ENCODE peak calls at places on chromosomes 2 and 18, in seven cellular contexts. W is suprapubic skin, N is Peyer's patch, U is right lobe of liver, C is esophagus squamous epithelium, H is IMR-90, T is GM12878. Z is an unnamed sample. For H3K4me1, the result is how much of the 10 kb centered on the place peaks cover.

GRCh38 chr2:101831351-101831865 is 133.9 kb downstream of the MAP4K4 start:
- DNase-seq in W (no peak), N (peak), U (peak), C (no peak), H (peak), T (no peak), Z (peak)

GRCh38 chr18:58100154-58100553 is 56.1 kb downstream of the NEDD4L start:
- DNase-seq in W (no peak), N (no peak), U (no peak), C (no peak), H (no peak), T (peak), Z (no peak)

GRCh38 chr2:102313025-102313424 is 1.7 kb downstream of the IL1RL1 start:
- DNase-seq in W (no peak), N (no peak), U (no peak), C (no peak), H (peak), T (no peak), Z (no peak)

GRCh38 chr18:52343138-52343537 is 3.1 kb downstream of the DCC start:
- DNase-seq in W (no peak), N (no peak), U (no peak), C (no peak), H (peak), T (no peak), Z (no peak)

GRCh38 chr2:112031473-112031872 is 23.6 kb upstream of the TMEM87B start:
- DNase-seq in W (no peak), N (no peak), U (no peak), C (no peak), H (no peak), T (no peak), Z (peak)

GRCh38 chr2:95063401-95063958 is 38.0 kb downstream of the MAL start:
- DNase-seq in W (no peak), N (no peak), U (no peak), C (no peak), H (no peak), T (no peak), Z (no peak)

GRCh38 chr2:88709117-88709739 is 17.8 kb downstream of the RPIA start:
- DNase-seq in W (no peak), N (no peak), U (no peak), C (no peak), H (peak), T (no peak), Z (no peak)

GRCh38 chr2:121333834-121334558 is 49.0 kb upstream of the TFCP2L1 start:
- DNase-seq in W (peak), N (no peak), U (no peak), C (no peak), H (no peak), T (peak), Z (no peak)

GRCh38 chr2:241481687-241482086 is 26.7 kb downstream of the STK25 start:
- DNase-seq in W (no peak), N (no peak), U (no peak), C (no peak), H (no peak), T (no peak), Z (no peak)

GRCh38 chr2:25369876-25370275 is 28.2 kb upstream of the DNMT3A start:
- DNase-seq in W (peak), N (no peak), U (no peak), C (no peak), H (no peak), T (no peak), Z (peak)
- H3K4me1 ChIP-seq in W (under half), N (under half), U (under half), C (under half), H (under half), T (under half), Z (under half)

GRCh38 chr2:131488306-131489205 is 3.6 kb downstream of the MZT2A start:
- DNase-seq in W (no peak), N (no peak), U (no peak), C (no peak), H (no peak), T (no peak), Z (no peak)

GRCh38 chr2:131493199-131494018 is 1.2 kb upstream of the MZT2A start:
- DNase-seq in W (no peak), N (no peak), U (no peak), C (no peak), H (no peak), T (no peak), Z (no peak)

GRCh38 chr2:131492418-131493198 is 411 bp upstream of the MZT2A start:
- DNase-seq in W (peak), N (peak), U (peak), C (peak), H (peak), T (peak), Z (peak)
- TF ChIP-seq POLR2A in W (no peak), N (peak), U (peak), C (no peak), H (no peak), T (peak), Z (no peak)

GRCh38 chr18:66211693-66212195 is 392.1 kb downstream of the CDH19 start:
- DNase-seq in W (no peak), N (no peak), U (no peak), C (no peak), H (no peak), T (no peak), Z (no peak)
- H3K4me1 ChIP-seq in W (under half), N (under half), U (under half), C (under half), H (under half), T (under half), Z (under half)

GRCh38 chr2:27078267-27079194 is at the start of gene EMILIN1:
- DNase-seq in W (peak), N (no peak), U (peak), C (no peak), H (peak), T (no peak), Z (peak)
- TF ChIP-seq POLR2A in W (no peak), N (no peak), U (no peak), C (no peak), H (peak), T (no peak), Z (peak)

GRCh38 chr2:207831569-207832248 is 62.0 kb upstream of the FZD5 start:
- DNase-seq in W (peak), N (peak), U (no peak), C (no peak), H (no peak), T (no peak), Z (no peak)

GRCh38 chr2:207830778-207831549 is 61.3 kb upstream of the FZD5 start:
- DNase-seq in W (peak), N (no peak), U (no peak), C (no peak), H (no peak), T (no peak), Z (no peak)

GRCh38 chr2:207836526-207837133 is 66.9 kb upstream of the FZD5 start:
- DNase-seq in W (no peak), N (no peak), U (no peak), C (no peak), H (no peak), T (no peak), Z (no peak)

GRCh38 chr2:207835805-207836204 is 66.1 kb upstream of the FZD5 start:
- DNase-seq in W (no peak), N (no peak), U (no peak), C (no peak), H (no peak), T (no peak), Z (no peak)

GRCh38 chr2:207833265-207833751 is 63.6 kb upstream of the FZD5 start:
- DNase-seq in W (no peak), N (no peak), U (no peak), C (no peak), H (peak), T (peak), Z (no peak)
- H3K4me1 ChIP-seq in W (under half), N (under half), U (under half), C (under half), H (under half), T (under half), Z (under half)

GRCh38 chr2:1366546-1367134 is 46.6 kb upstream of the TPO start:
- DNase-seq in W (no peak), N (no peak), U (peak), C (no peak), H (no peak), T (no peak), Z (no peak)
- TF ChIP-seq POLR2A in W (no peak), N (no peak), U (no peak), C (no peak), H (no peak), T (no peak), Z (no peak)